ENCODE peak calls at places on chromosome 7, in ten cellular contexts. One of them, this sample, is unnamed.

GRCh38 chr7:79711660-79712059 is 258.2 kb upstream of the MAGI2 start:
- DNase-seq in fibroblast of pulmonary artery: no peak
- DNase-seq in amniotic epithelial cell: no peak
- DNase-seq in breast epithelium: no peak
- DNase-seq in gastrocnemius medialis: no peak
- DNase-seq in posterior cingulate gyrus: no peak
- DNase-seq in cardiac muscle cell: no peak
- DNase-seq in left kidney: no peak
- DNase-seq in frontal cortex: no peak
- DNase-seq in left cardiac atrium: no peak
- DNase-seq in this sample: no peak

GRCh38 chr7:49060743-49061142 is 136.4 kb downstream of the CDC14C start:
- DNase-seq in fibroblast of pulmonary artery: no peak
- DNase-seq in amniotic epithelial cell: no peak
- DNase-seq in breast epithelium: no peak
- DNase-seq in gastrocnemius medialis: no peak
- DNase-seq in posterior cingulate gyrus: no peak
- DNase-seq in cardiac muscle cell: no peak
- DNase-seq in left kidney: no peak
- DNase-seq in frontal cortex: no peak
- DNase-seq in left cardiac atrium: no peak
- DNase-seq in this sample: no peak

GRCh38 chr7:83524286-83525075 is 124.5 kb downstream of the SEMA3E start:
- DNase-seq in fibroblast of pulmonary artery: no peak
- DNase-seq in amniotic epithelial cell: no peak
- DNase-seq in breast epithelium: no peak
- DNase-seq in gastrocnemius medialis: no peak
- DNase-seq in posterior cingulate gyrus: no peak
- DNase-seq in cardiac muscle cell: no peak
- DNase-seq in left kidney: peak
- DNase-seq in frontal cortex: no peak
- DNase-seq in left cardiac atrium: no peak
- DNase-seq in this sample: no peak

GRCh38 chr7:2353650-2354172 is 916 bp upstream of the EIF3B start:
- DNase-seq in fibroblast of pulmonary artery: peak
- DNase-seq in amniotic epithelial cell: peak
- DNase-seq in breast epithelium: peak
- DNase-seq in gastrocnemius medialis: peak
- DNase-seq in posterior cingulate gyrus: peak
- DNase-seq in cardiac muscle cell: peak
- DNase-seq in left kidney: peak
- DNase-seq in frontal cortex: peak
- DNase-seq in left cardiac atrium: peak
- DNase-seq in this sample: peak

GRCh38 chr7:48421357-48421756 is 250.1 kb downstream of the ABCA13 start:
- DNase-seq in fibroblast of pulmonary artery: peak
- DNase-seq in amniotic epithelial cell: no peak
- DNase-seq in breast epithelium: no peak
- DNase-seq in gastrocnemius medialis: no peak
- DNase-seq in posterior cingulate gyrus: no peak
- DNase-seq in cardiac muscle cell: no peak
- DNase-seq in left kidney: no peak
- DNase-seq in frontal cortex: no peak
- DNase-seq in left cardiac atrium: no peak
- DNase-seq in this sample: no peak

GRCh38 chr7:85274452-85274851 is 87.6 kb upstream of the SEMA3D start:
- DNase-seq in fibroblast of pulmonary artery: no peak
- DNase-seq in amniotic epithelial cell: no peak
- DNase-seq in breast epithelium: no peak
- DNase-seq in gastrocnemius medialis: no peak
- DNase-seq in posterior cingulate gyrus: no peak
- DNase-seq in cardiac muscle cell: no peak
- DNase-seq in left kidney: no peak
- DNase-seq in frontal cortex: no peak
- DNase-seq in left cardiac atrium: no peak
- DNase-seq in this sample: no peak

GRCh38 chr7:51467384-51468017 is 150.9 kb upstream of the COBL start:
- DNase-seq in fibroblast of pulmonary artery: no peak
- DNase-seq in amniotic epithelial cell: no peak
- DNase-seq in breast epithelium: no peak
- DNase-seq in gastrocnemius medialis: no peak
- DNase-seq in posterior cingulate gyrus: no peak
- DNase-seq in cardiac muscle cell: no peak
- DNase-seq in left kidney: no peak
- DNase-seq in frontal cortex: no peak
- DNase-seq in left cardiac atrium: no peak
- DNase-seq in this sample: no peak

GRCh38 chr7:106285801-106286492 is 1.2 kb upstream of the NAMPT start:
- DNase-seq in fibroblast of pulmonary artery: peak
- DNase-seq in amniotic epithelial cell: peak
- DNase-seq in breast epithelium: no peak
- DNase-seq in gastrocnemius medialis: no peak
- DNase-seq in posterior cingulate gyrus: no peak
- DNase-seq in cardiac muscle cell: no peak
- DNase-seq in left kidney: no peak
- DNase-seq in frontal cortex: no peak
- DNase-seq in left cardiac atrium: no peak
- DNase-seq in this sample: no peak

GRCh38 chr7:151669762-151670161 is 150.1 kb upstream of the RHEB start:
- DNase-seq in fibroblast of pulmonary artery: no peak
- DNase-seq in amniotic epithelial cell: no peak
- DNase-seq in breast epithelium: no peak
- DNase-seq in gastrocnemius medialis: no peak
- DNase-seq in posterior cingulate gyrus: no peak
- DNase-seq in cardiac muscle cell: no peak
- DNase-seq in left kidney: no peak
- DNase-seq in frontal cortex: no peak
- DNase-seq in left cardiac atrium: no peak
- DNase-seq in this sample: no peak

GRCh38 chr7:13713092-13713491 is 276.4 kb downstream of the ETV1 start:
- DNase-seq in fibroblast of pulmonary artery: no peak
- DNase-seq in amniotic epithelial cell: no peak
- DNase-seq in breast epithelium: no peak
- DNase-seq in gastrocnemius medialis: no peak
- DNase-seq in posterior cingulate gyrus: no peak
- DNase-seq in cardiac muscle cell: no peak
- DNase-seq in left kidney: no peak
- DNase-seq in frontal cortex: no peak
- DNase-seq in left cardiac atrium: no peak
- DNase-seq in this sample: no peak

GRCh38 chr7:12434012-12434642 is 30.5 kb upstream of the VWDE start:
- DNase-seq in fibroblast of pulmonary artery: peak
- DNase-seq in amniotic epithelial cell: no peak
- DNase-seq in breast epithelium: no peak
- DNase-seq in gastrocnemius medialis: no peak
- DNase-seq in posterior cingulate gyrus: no peak
- DNase-seq in cardiac muscle cell: no peak
- DNase-seq in left kidney: no peak
- DNase-seq in frontal cortex: no peak
- DNase-seq in left cardiac atrium: no peak
- DNase-seq in this sample: no peak

GRCh38 chr7:37391791-37392672 is 56.6 kb downstream of the ELMO1 start:
- DNase-seq in fibroblast of pulmonary artery: no peak
- DNase-seq in amniotic epithelial cell: no peak
- DNase-seq in breast epithelium: no peak
- DNase-seq in gastrocnemius medialis: no peak
- DNase-seq in posterior cingulate gyrus: no peak
- DNase-seq in cardiac muscle cell: no peak
- DNase-seq in left kidney: no peak
- DNase-seq in frontal cortex: no peak
- DNase-seq in left cardiac atrium: no peak
- DNase-seq in this sample: no peak

GRCh38 chr7:11985971-11986370 is 154.0 kb upstream of the THSD7A start:
- DNase-seq in fibroblast of pulmonary artery: no peak
- DNase-seq in amniotic epithelial cell: no peak
- DNase-seq in breast epithelium: no peak
- DNase-seq in gastrocnemius medialis: no peak
- DNase-seq in posterior cingulate gyrus: no peak
- DNase-seq in cardiac muscle cell: no peak
- DNase-seq in left kidney: no peak
- DNase-seq in frontal cortex: no peak
- DNase-seq in left cardiac atrium: no peak
- DNase-seq in this sample: no peak

This sample was measured in head of caudate nucleus.